ENCODE peak calls at places on chromosomes 6 and 20, in six cellular contexts. A is OCI-LY7, E is epithelial cell of esophagus, U is heart right ventricle, J is endothelial cell, M is AG04449. W is an unnamed sample.

GRCh38 chr6:129882510-129883023 is 21.5 kb upstream of the TMEM244 start:
- DNase-seq in E (no peak), A (no peak), U (no peak), J (no peak), M (no peak), W (no peak)

GRCh38 chr6:56435326-56435725 is 187.9 kb upstream of the COL21A1 start:
- DNase-seq in M (no peak), J (no peak), U (no peak), A (no peak), E (no peak), W (no peak)

GRCh38 chr6:2794171-2794730 is 29.1 kb downstream of the WRNIP1 start:
- DNase-seq in J (no peak), A (no peak), E (peak), U (no peak), M (no peak), W (no peak)

GRCh38 chr6:32224696-32225095 is 829 bp upstream of the NOTCH4 start:
- DNase-seq in U (no peak), J (no peak), A (peak), E (no peak), M (no peak), W (no peak)

GRCh38 chr6:137967689-137968467 is 100.8 kb downstream of the TNFAIP3 start:
- DNase-seq in U (no peak), E (no peak), A (no peak), J (no peak), M (no peak), W (no peak)

GRCh38 chr6:165817771-165818170 is 154.7 kb upstream of the PDE10A start:
- DNase-seq in U (no peak), M (no peak), J (no peak), A (no peak), E (no peak), W (no peak)

GRCh38 chr6:4067673-4068072 is 11.3 kb downstream of the FAM217A start:
- DNase-seq in A (no peak), M (no peak), E (no peak), J (no peak), U (no peak), W (no peak)

GRCh38 chr6:16683524-16684194 is 77.6 kb downstream of the ATXN1 start:
- DNase-seq in M (no peak), E (peak), U (no peak), A (no peak), J (no peak), W (no peak)

GRCh38 chr6:11900662-11901598 is 111.2 kb upstream of the HIVEP1 start:
- DNase-seq in U (no peak), J (no peak), A (no peak), E (no peak), M (no peak), W (no peak)

GRCh38 chr20:14332796-14333345 is 4.5 kb downstream of the FLRT3 start:
- DNase-seq in J (no peak), M (no peak), A (no peak), E (no peak), U (no peak), W (no peak)

GRCh38 chr20:44532248-44532980 is 10.5 kb upstream of the SERINC3 start:
- DNase-seq in M (no peak), A (no peak), E (no peak), U (peak), J (no peak), W (no peak)

GRCh38 chr6:56693246-56693607 is 50.5 kb upstream of the DST start:
- DNase-seq in E (peak), A (no peak), M (peak), U (peak), J (no peak), W (no peak)

GRCh38 chr6:2109796-2110195 is 135.6 kb downstream of the GMDS start:
- DNase-seq in J (no peak), U (no peak), A (no peak), M (no peak), E (no peak), W (no peak)

GRCh38 chr6:44829811-44830210 is 442.3 kb downstream of the CDC5L start:
- DNase-seq in A (no peak), U (no peak), M (no peak), E (no peak), J (no peak), W (no peak)

GRCh38 chr6:135540207-135540877 is 42.8 kb upstream of the AHI1 start:
- DNase-seq in A (no peak), J (no peak), M (no peak), U (no peak), E (no peak), W (no peak)

GRCh38 chr6:30037182-30037788 is 23.8 kb upstream of the POLR1H start:
- DNase-seq in J (no peak), U (no peak), A (peak), M (no peak), E (peak), W (peak)

GRCh38 chr20:4563534-4563933 is 158.2 kb upstream of the PRND start:
- DNase-seq in J (peak), M (no peak), E (peak), A (no peak), U (no peak), W (no peak)

GRCh38 chr6:20135677-20136268 is 76.5 kb downstream of the MBOAT1 start:
- DNase-seq in E (no peak), M (no peak), A (no peak), U (no peak), J (no peak), W (no peak)

GRCh38 chr20:41167118-41167470 is 29.8 kb downstream of the PLCG1 start:
- DNase-seq in M (no peak), J (no peak), E (no peak), U (no peak), A (no peak), W (no peak)

GRCh38 chr6:106097368-106098231 is 11.5 kb downstream of the PRDM1 start:
- DNase-seq in A (peak), E (peak), J (no peak), M (no peak), U (no peak), W (peak)

GRCh38 chr6:141809901-141810300 is 322.8 kb upstream of the GJE1 start:
- DNase-seq in J (no peak), M (no peak), U (no peak), E (peak), A (no peak), W (no peak)

GRCh38 chr6:132972971-132973370 is 158.6 kb downstream of the RPS12 start:
- DNase-seq in E (no peak), A (no peak), J (no peak), M (no peak), U (no peak), W (no peak)

GRCh38 chr6:75180864-75181263 is 25.0 kb downstream of the COL12A1 start:
- DNase-seq in A (no peak), E (no peak), M (no peak), J (no peak), U (no peak), W (no peak)

GRCh38 chr6:44224154-44224977 is 971 bp downstream of the SLC29A1 start:
- DNase-seq in U (no peak), M (no peak), A (peak), J (no peak), E (peak), W (no peak)

GRCh38 chr6:45148711-45149341 is 179.3 kb upstream of the RUNX2 start:
- DNase-seq in E (peak), M (peak), U (no peak), J (no peak), A (no peak), W (no peak)

DNA sequence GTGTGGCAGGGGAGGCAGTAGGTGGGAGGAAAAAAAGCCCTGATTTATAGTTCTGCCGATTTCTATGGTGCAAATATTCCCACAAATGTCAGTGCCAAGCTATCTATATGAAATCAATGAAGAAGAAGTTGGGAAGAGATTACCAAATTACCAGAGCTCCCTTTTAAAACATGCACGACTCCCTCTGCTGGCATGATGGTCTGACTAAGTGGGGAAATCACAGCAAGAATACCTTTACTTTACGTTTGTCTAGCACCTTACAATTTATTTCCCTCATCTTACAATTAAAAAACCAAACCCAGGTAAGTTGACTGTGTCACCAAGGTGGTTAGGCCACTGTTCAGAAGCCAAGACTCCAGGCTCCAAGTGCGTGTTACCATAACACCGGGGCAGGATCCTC is 55.6 kb downstream of the AGPAT4 start:
- DNase-seq in U (no peak), E (no peak), J (no peak), A (peak), M (no peak), W (no peak)
- TF ChIP-seq CTCF in U (no peak), E (peak), J (no peak), A (peak), M (no peak), W (no peak)

DNA sequence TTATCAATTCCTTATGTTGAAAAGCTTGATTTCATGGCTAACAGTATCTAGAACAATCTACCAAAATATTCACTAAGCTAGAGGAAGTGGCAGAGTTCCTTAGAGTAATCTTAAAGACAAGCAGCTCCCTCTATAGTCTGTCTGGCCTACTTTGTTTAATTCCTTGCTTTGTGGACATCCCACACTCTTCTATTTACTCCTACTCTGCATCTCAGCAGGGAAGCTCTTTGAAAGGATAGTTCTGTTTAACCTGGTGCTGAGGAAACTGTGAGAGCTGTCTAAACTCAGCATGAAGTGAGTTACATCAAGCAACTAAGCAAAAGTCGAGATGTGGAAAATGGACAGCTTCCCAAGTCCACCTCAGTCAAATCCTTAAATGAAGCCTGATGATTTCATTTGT is 4.3 kb downstream of the REV3L start:
- DNase-seq in A (peak), U (no peak), J (no peak), E (peak), M (no peak), W (peak)
- TF ChIP-seq CTCF in A (peak), U (peak), J (no peak), E (peak), M (peak), W (peak)

DNA sequence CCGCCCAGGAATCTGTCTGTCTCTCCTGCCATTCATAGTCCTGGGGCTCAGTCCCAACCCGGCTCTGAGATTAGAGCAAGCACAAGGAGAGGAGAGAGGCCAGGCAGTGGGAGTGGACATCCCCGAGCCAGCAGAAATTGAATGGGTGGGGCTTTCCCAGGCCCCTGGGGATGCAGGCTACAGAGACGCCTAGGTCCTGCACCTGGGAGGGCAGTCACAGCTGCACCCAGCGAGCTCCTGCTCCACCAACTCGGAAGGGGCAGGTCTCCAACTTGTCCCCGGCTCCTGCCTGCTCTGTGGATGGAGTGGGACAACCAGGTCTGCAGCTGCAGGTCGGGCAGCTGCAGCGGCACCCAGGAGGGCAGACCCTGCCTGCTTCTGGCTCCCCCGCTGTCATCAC is 11.1 kb upstream of the AIG1 start:
- DNase-seq in M (no peak), J (no peak), A (no peak), E (no peak), U (no peak), W (no peak)
- TF ChIP-seq CTCF in M (no peak), J (no peak), A (no peak), E (no peak), U (no peak), W (no peak)

DNA sequence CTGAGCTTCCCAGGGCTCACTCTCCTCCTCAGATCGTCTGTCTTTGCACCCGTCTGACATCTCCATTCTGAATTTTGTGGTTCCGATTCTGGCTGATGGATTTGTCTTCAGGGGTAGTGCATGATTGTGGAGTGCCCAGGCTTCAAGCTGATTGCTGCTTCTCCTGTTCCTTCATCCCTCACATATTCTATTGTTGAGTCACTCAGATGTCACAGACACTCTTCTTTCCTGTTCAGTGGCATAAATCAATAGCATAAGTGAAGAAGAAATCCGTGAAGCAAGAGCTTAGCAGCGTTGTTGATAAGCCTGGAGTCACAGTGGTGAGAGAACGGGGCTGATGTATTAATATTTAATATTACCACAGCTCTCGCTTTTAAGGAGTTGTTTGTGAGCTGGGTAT is 152.5 kb downstream of the MTHFD1L start:
- DNase-seq in J (no peak), M (no peak), E (no peak), A (no peak), U (no peak), W (no peak)
- TF ChIP-seq CTCF in J (no peak), M (no peak), E (no peak), A (no peak), U (no peak), W (no peak)

W was measured in GM13977.